ENCODE peak calls at places on chromosome 5, in five cellular contexts. One of them, this sample, is unnamed.
A peak's percentile ranks its signal among the peaks of the same experiment; 100 is the strongest.

GRCh38 chr5:116480894-116481510 is 93.6 kb downstream of the SEMA6A start:
- DNase-seq in neuronal stem cell: no peak
- DNase-seq in H1: no peak
- DNase-seq in H9: no peak
- DNase-seq in trophoblast cell: no peak
- DNase-seq in this sample: peak; percentile 6

GRCh38 chr5:57855831-57856230 is 373.2 kb upstream of the ACTBL2 start:
- DNase-seq in trophoblast cell: no peak
- DNase-seq in H9: no peak
- DNase-seq in H1: no peak
- DNase-seq in neuronal stem cell: no peak
- DNase-seq in this sample: no peak

GRCh38 chr5:1349246-1349645 is 4.3 kb upstream of the CLPTM1L start:
- DNase-seq in neuronal stem cell: no peak
- DNase-seq in trophoblast cell: no peak
- DNase-seq in H1: no peak
- DNase-seq in H9: no peak
- DNase-seq in this sample: no peak

GRCh38 chr5:55572011-55572410 is 37.2 kb upstream of the PLPP1 start:
- DNase-seq in H9: no peak
- DNase-seq in neuronal stem cell: no peak
- DNase-seq in trophoblast cell: no peak
- DNase-seq in H1: peak; percentile 43
- DNase-seq in this sample: no peak

GRCh38 chr5:561408-561807 is 37.2 kb upstream of the SLC9A3 start:
- DNase-seq in H9: no peak
- DNase-seq in neuronal stem cell: no peak
- DNase-seq in trophoblast cell: no peak
- DNase-seq in H1: no peak
- DNase-seq in this sample: no peak

GRCh38 chr5:95009812-95010211 is 275.1 kb downstream of the MCTP1 start:
- DNase-seq in neuronal stem cell: no peak
- DNase-seq in trophoblast cell: no peak
- DNase-seq in H1: no peak
- DNase-seq in H9: no peak
- DNase-seq in this sample: no peak

GRCh38 chr5:43482490-43483064 is 1.1 kb downstream of the TMEM267 start:
- DNase-seq in H1: no peak
- DNase-seq in neuronal stem cell: no peak
- DNase-seq in trophoblast cell: no peak
- DNase-seq in H9: no peak
- DNase-seq in this sample: no peak

GRCh38 chr5:56815657-56816545 is 552 bp downstream of the MAP3K1 start:
- DNase-seq in H1: peak; percentile 72
- DNase-seq in trophoblast cell: no peak
- DNase-seq in neuronal stem cell: peak; percentile 43
- DNase-seq in H9: peak; percentile 49
- DNase-seq in this sample: peak; percentile 50

GRCh38 chr5:153515269-153515668 is 24.8 kb downstream of the GRIA1 start:
- DNase-seq in H1: no peak
- DNase-seq in neuronal stem cell: no peak
- DNase-seq in trophoblast cell: no peak
- DNase-seq in H9: no peak
- DNase-seq in this sample: peak; percentile 42

GRCh38 chr5:153520137-153520536 is 29.7 kb downstream of the GRIA1 start:
- DNase-seq in neuronal stem cell: no peak
- DNase-seq in H9: no peak
- DNase-seq in trophoblast cell: no peak
- DNase-seq in H1: no peak
- DNase-seq in this sample: no peak

GRCh38 chr5:153517105-153517700 is 26.7 kb downstream of the GRIA1 start:
- DNase-seq in trophoblast cell: no peak
- DNase-seq in H9: peak; percentile 30
- DNase-seq in neuronal stem cell: no peak
- DNase-seq in H1: peak; percentile 46
- DNase-seq in this sample: no peak

GRCh38 chr5:153513171-153513570 is 22.7 kb downstream of the GRIA1 start:
- DNase-seq in H1: no peak
- DNase-seq in H9: no peak
- DNase-seq in trophoblast cell: no peak
- DNase-seq in neuronal stem cell: no peak
- DNase-seq in this sample: no peak

GRCh38 chr5:153516503-153516902 is 26.0 kb downstream of the GRIA1 start:
- DNase-seq in H1: no peak
- DNase-seq in trophoblast cell: no peak
- DNase-seq in H9: peak; percentile 55
- DNase-seq in neuronal stem cell: no peak
- DNase-seq in this sample: no peak
- H4K91ac ChIP-seq in H1: no peak overlapping the region
- H4K91ac ChIP-seq in trophoblast cell: no peak overlapping the region
- H4K91ac ChIP-seq in H9: no peak overlapping the region
- H4K91ac ChIP-seq in neuronal stem cell: no peak overlapping the region
- H4K91ac ChIP-seq in this sample: no peak overlapping the region

DNA sequence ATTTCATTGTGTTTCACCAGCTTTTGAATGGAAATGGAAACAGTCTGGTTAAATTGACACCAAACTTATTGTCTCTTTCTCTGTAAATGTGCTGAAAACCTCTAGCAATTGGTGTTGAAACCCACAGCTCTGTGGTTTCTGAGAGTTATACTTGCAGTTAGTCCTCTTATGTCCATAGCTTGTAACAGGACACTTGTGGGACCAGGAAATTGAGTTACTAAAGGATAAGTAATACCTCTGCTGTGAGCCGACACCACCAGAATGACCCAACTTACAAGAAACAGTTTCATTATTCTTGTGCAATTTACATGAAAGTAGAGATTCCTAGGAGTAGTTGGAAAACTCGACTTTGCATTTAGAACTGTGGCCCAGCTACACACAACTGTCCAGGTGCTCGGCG is 191.5 kb downstream of the CFAP90 start:
- DNase-seq in trophoblast cell: no peak
- DNase-seq in neuronal stem cell: no peak
- DNase-seq in H1: no peak
- DNase-seq in H9: no peak
- DNase-seq in this sample: no peak
- H3K4ac ChIP-seq in trophoblast cell: no peak overlapping the region
- H3K4ac ChIP-seq in neuronal stem cell: no peak overlapping the region
- H3K4ac ChIP-seq in H1: no peak overlapping the region
- H3K4ac ChIP-seq in H9: no peak overlapping the region
- H3K4ac ChIP-seq in this sample: no peak overlapping the region

GRCh38 chr5:5101676-5102075 is 38.5 kb upstream of the ADAMTS16 start:
- DNase-seq in trophoblast cell: no peak
- DNase-seq in neuronal stem cell: no peak
- DNase-seq in H1: no peak
- DNase-seq in H9: no peak
- DNase-seq in this sample: no peak
- H2BK12ac ChIP-seq in trophoblast cell: no peak overlapping the region
- H2BK12ac ChIP-seq in neuronal stem cell: no peak overlapping the region
- H2BK12ac ChIP-seq in H1: no peak overlapping the region
- H2BK12ac ChIP-seq in H9: no peak overlapping the region
- H2BK12ac ChIP-seq in this sample: no peak overlapping the region

DNA sequence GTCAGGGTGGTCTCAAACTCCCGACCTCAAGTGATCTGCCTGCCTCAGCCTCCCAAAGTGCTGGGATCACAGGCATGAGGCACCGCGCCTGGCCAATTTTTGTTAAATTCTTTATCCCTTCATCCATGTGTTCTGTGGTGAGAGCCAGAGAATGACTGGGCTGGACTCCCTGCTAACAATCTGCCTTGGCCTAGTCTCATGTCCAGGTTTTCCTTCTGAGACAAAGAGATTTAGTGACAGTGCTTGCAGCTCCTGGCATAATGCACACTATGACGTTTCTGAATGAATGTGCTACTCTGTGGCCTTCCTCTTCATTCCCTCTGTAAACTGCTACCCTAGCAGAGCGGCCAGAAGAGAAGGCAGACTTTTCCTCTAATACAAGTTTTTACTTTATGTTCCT is 79.3 kb downstream of the FOXD1 start:
- DNase-seq in neuronal stem cell: no peak
- DNase-seq in H1: no peak
- DNase-seq in H9: no peak
- DNase-seq in trophoblast cell: no peak
- DNase-seq in this sample: no peak
- H4K91ac ChIP-seq in neuronal stem cell: no peak overlapping the region
- H4K91ac ChIP-seq in H1: no peak overlapping the region
- H4K91ac ChIP-seq in H9: no peak overlapping the region
- H4K91ac ChIP-seq in trophoblast cell: no peak overlapping the region
- H4K91ac ChIP-seq in this sample: no peak overlapping the region